ENCODE peak calls at places on chromosomes 11 and 22, in six cellular contexts. A is HFFc6; G is A549; K is fibroblast of gingiva; B is germinal center; Q is activated T-cell treated with anti-CD3 and anti-CD28 coated beads, Interleukin-2, amount 50 U/mL, for 4 hours. I is an unnamed sample.

GRCh38 chr11:8382436-8383053 is 118.9 kb upstream of the LMO1 start:
- DNase-seq in A (peak; percentile 35), G (no peak), K (no peak), B (no peak), Q (no peak), I (no peak)

GRCh38 chr11:35856756-35857155 is 87.1 kb upstream of the LDLRAD3 start:
- DNase-seq in A (no peak), G (no peak), K (no peak), B (no peak), Q (no peak), I (no peak)

GRCh38 chr22:19037282-19038163 is 84.7 kb downstream of the DGCR2 start:
- DNase-seq in A (no peak), G (no peak), K (no peak), B (no peak), Q (no peak), I (no peak)

GRCh38 chr11:131973017-131973416 is 602.6 kb downstream of the NTM start:
- DNase-seq in A (no peak), G (no peak), K (no peak), B (no peak), Q (no peak), I (no peak)

GRCh38 chr11:61904539-61905048 is 12.8 kb downstream of the RAB3IL1 start:
- DNase-seq in A (no peak), G (no peak), K (no peak), B (no peak), Q (no peak), I (no peak)

GRCh38 chr11:44561275-44561781 is 4.1 kb upstream of the CD82 start:
- DNase-seq in A (no peak), G (no peak), K (no peak), B (no peak), Q (no peak), I (no peak)

GRCh38 chr11:112785104-112785503 is 176.1 kb upstream of the NCAM1 start:
- DNase-seq in A (no peak), G (no peak), K (no peak), B (no peak), Q (no peak), I (no peak)

GRCh38 chr11:15170698-15171097 is 56.0 kb downstream of the INSC start:
- DNase-seq in A (no peak), G (no peak), K (no peak), B (no peak), Q (no peak), I (no peak)

GRCh38 chr22:41284465-41284864 is 1.5 kb downstream of the RANGAP1 start:
- DNase-seq in A (no peak), G (no peak), K (no peak), B (no peak), Q (no peak), I (no peak)

GRCh38 chr22:34068011-34068410 is 147.7 kb upstream of the LARGE1 start:
- DNase-seq in A (no peak), G (no peak), K (no peak), B (no peak), Q (no peak), I (no peak)

GRCh38 chr22:47161631-47162030 is 399.2 kb downstream of the TBC1D22A start:
- DNase-seq in A (no peak), G (no peak), K (no peak), B (no peak), Q (no peak), I (no peak)

GRCh38 chr11:61336171-61336935 is 3.3 kb downstream of the TKFC start:
- DNase-seq in A (peak; percentile 38), G (peak; percentile 83), K (peak; percentile 55), B (peak; percentile 88), Q (peak; percentile 75), I (peak; percentile 77)

GRCh38 chr11:7559404-7560283 is 45.8 kb downstream of the PPFIBP2 start:
- DNase-seq in A (no peak), G (no peak), K (no peak), B (no peak), Q (no peak), I (no peak)

GRCh38 chr11:61598886-61599868 is 18.3 kb upstream of the SYT7 start:
- DNase-seq in A (no peak), G (no peak), K (peak; percentile 31), B (no peak), Q (no peak), I (no peak)

GRCh38 chr11:24837112-24837511 is 340.3 kb downstream of the LUZP2 start:
- DNase-seq in A (no peak), G (no peak), K (no peak), B (no peak), Q (no peak), I (no peak)

GRCh38 chr22:28929197-28929596 is 45.8 kb downstream of the ZNRF3 start:
- DNase-seq in A (no peak), G (no peak), K (no peak), B (no peak), Q (no peak), I (no peak)

GRCh38 chr11:65352783-65353182 is 1.8 kb upstream of the TIGD3 start:
- DNase-seq in A (peak; percentile 23), G (no peak), K (no peak), B (no peak), Q (no peak), I (no peak)

GRCh38 chr11:46674463-46675287 is 25.7 kb downstream of the ARHGAP1 start:
- DNase-seq in A (no peak), G (no peak), K (no peak), B (no peak), Q (no peak), I (no peak)

GRCh38 chr11:79173615-79174014 is 267.2 kb downstream of the TENM4 start:
- DNase-seq in A (peak; percentile 77), G (no peak), K (peak; percentile 74), B (no peak), Q (no peak), I (no peak)

GRCh38 chr11:48096588-48097525 is 116.5 kb downstream of the PTPRJ start:
- DNase-seq in A (no peak), G (no peak), K (no peak), B (no peak), Q (no peak), I (no peak)

GRCh38 chr11:120863359-120863758 is 160.5 kb upstream of the TBCEL start:
- DNase-seq in A (peak; percentile 19), G (no peak), K (no peak), B (no peak), Q (no peak), I (no peak)

GRCh38 chr22:28817919-28818859 is 17.8 kb upstream of the XBP1 start:
- DNase-seq in A (no peak), G (no peak), K (no peak), B (no peak), Q (no peak), I (no peak)

GRCh38 chr11:9489366-9489765 is 28.6 kb downstream of the ZNF143 start:
- DNase-seq in A (peak; percentile 57), G (no peak), K (peak; percentile 53), B (no peak), Q (no peak), I (no peak)

GRCh38 chr11:81673001-81673400 is 1060.7 kb downstream of the FAM181B start:
- DNase-seq in A (no peak), G (no peak), K (no peak), B (no peak), Q (no peak), I (no peak)

GRCh38 chr11:74366576-74366975 is 31.7 kb downstream of the PGM2L1 start:
- DNase-seq in A (peak; percentile 51), G (no peak), K (peak; percentile 26), B (no peak), Q (no peak), I (no peak)

GRCh38 chr11:112831969-112832368 is 129.3 kb upstream of the NCAM1 start:
- DNase-seq in A (no peak), G (no peak), K (no peak), B (no peak), Q (no peak), I (no peak)

GRCh38 chr11:73493838-73494598 is 103.9 kb downstream of the FAM168A start:
- DNase-seq in A (peak; percentile 84), G (peak; percentile 38), K (peak; percentile 36), B (no peak), Q (no peak), I (no peak)

GRCh38 chr11:102986815-102987214 is 31.3 kb upstream of the MMP13 start:
- DNase-seq in A (peak; percentile 57), G (no peak), K (no peak), B (no peak), Q (no peak), I (no peak)

GRCh38 chr11:47220401-47220821 is 5.6 kb downstream of the DDB2 start:
- DNase-seq in A (peak; percentile 69), G (no peak), K (peak; percentile 75), B (no peak), Q (no peak), I (no peak)

GRCh38 chr11:102800774-102801173 is 2.8 kb upstream of the MMP1 start:
- DNase-seq in A (no peak), G (no peak), K (peak; percentile 73), B (no peak), Q (no peak), I (no peak)

GRCh38 chr11:12975149-12975548 is 34.0 kb upstream of the RASSF10 start:
- DNase-seq in A (no peak), G (no peak), K (no peak), B (no peak), Q (no peak), I (no peak)

GRCh38 chr11:776459-777287 is 614 bp downstream of the GATD1 start:
- DNase-seq in A (no peak), G (no peak), K (no peak), B (peak; percentile 19), Q (no peak), I (no peak)

GRCh38 chr22:27164781-27165503 is 507.6 kb downstream of the MIAT start:
- DNase-seq in A (no peak), G (no peak), K (no peak), B (no peak), Q (no peak), I (no peak)

GRCh38 chr11:72773291-72773690 is 20.6 kb downstream of the STARD10 start:
- DNase-seq in A (peak; percentile 86), G (no peak), K (peak; percentile 64), B (no peak), Q (no peak), I (no peak)

GRCh38 chr22:41445171-41446056 is 1.2 kb downstream of the TOB2 start:
- DNase-seq in A (no peak), G (peak; percentile 30), K (no peak), B (no peak), Q (no peak), I (no peak)

I was measured in stimulated activated CD4-positive, alpha-beta T cell treated with anti-CD3 and anti-CD28 coated beads, Interleukin-12 subunit alpha, Interleukin-12 subunit beta, amount 100 ng/mL, for 4 hours.